ENCODE peak calls at places on chromosomes 11 and 22, in four cellular contexts. One of them, this sample, is unnamed.

GRCh38 chr11:14700593-14700992 is 57.0 kb downstream of the PDE3B start:
- DNase-seq in endothelial cell: no peak
- DNase-seq in activated CD4-positive, alpha-beta T cell treated with anti-CD3 and anti-CD28 coated beads, Interleukin-2, amount 50 U/mL, for 24 hours: no peak
- DNase-seq in GM06990: no peak
- DNase-seq in this sample: no peak

GRCh38 chr22:19178065-19178658 is 374 bp downstream of the SLC25A1 start:
- DNase-seq in endothelial cell: peak; percentile 48
- DNase-seq in activated CD4-positive, alpha-beta T cell treated with anti-CD3 and anti-CD28 coated beads, Interleukin-2, amount 50 U/mL, for 24 hours: peak; percentile 36
- DNase-seq in GM06990: peak; percentile 70
- DNase-seq in this sample: peak; percentile 55

GRCh38 chr22:50112151-50113118 is 22.6 kb downstream of the MOV10L1 start:
- DNase-seq in endothelial cell: peak; percentile 46
- DNase-seq in activated CD4-positive, alpha-beta T cell treated with anti-CD3 and anti-CD28 coated beads, Interleukin-2, amount 50 U/mL, for 24 hours: no peak
- DNase-seq in GM06990: no peak
- DNase-seq in this sample: no peak

GRCh38 chr11:15654397-15654915 is 539.7 kb downstream of the INSC start:
- DNase-seq in endothelial cell: no peak
- DNase-seq in activated CD4-positive, alpha-beta T cell treated with anti-CD3 and anti-CD28 coated beads, Interleukin-2, amount 50 U/mL, for 24 hours: no peak
- DNase-seq in GM06990: no peak
- DNase-seq in this sample: no peak

GRCh38 chr22:22032906-22033802 is 50.6 kb upstream of the TOP3B start:
- DNase-seq in endothelial cell: no peak
- DNase-seq in activated CD4-positive, alpha-beta T cell treated with anti-CD3 and anti-CD28 coated beads, Interleukin-2, amount 50 U/mL, for 24 hours: no peak
- DNase-seq in GM06990: no peak
- DNase-seq in this sample: no peak

GRCh38 chr11:12460441-12460840 is 83.1 kb downstream of the PARVA start:
- DNase-seq in endothelial cell: no peak
- DNase-seq in activated CD4-positive, alpha-beta T cell treated with anti-CD3 and anti-CD28 coated beads, Interleukin-2, amount 50 U/mL, for 24 hours: no peak
- DNase-seq in GM06990: no peak
- DNase-seq in this sample: no peak

GRCh38 chr11:29280452-29280851 is 736.4 kb downstream of the KCNA4 start:
- DNase-seq in endothelial cell: no peak
- DNase-seq in activated CD4-positive, alpha-beta T cell treated with anti-CD3 and anti-CD28 coated beads, Interleukin-2, amount 50 U/mL, for 24 hours: no peak
- DNase-seq in GM06990: no peak
- DNase-seq in this sample: no peak

GRCh38 chr11:94557391-94557790 is 9.8 kb upstream of the PIWIL4 start:
- DNase-seq in endothelial cell: no peak
- DNase-seq in activated CD4-positive, alpha-beta T cell treated with anti-CD3 and anti-CD28 coated beads, Interleukin-2, amount 50 U/mL, for 24 hours: no peak
- DNase-seq in GM06990: no peak
- DNase-seq in this sample: no peak

GRCh38 chr11:92322225-92322624 is 97.6 kb downstream of the FAT3 start:
- DNase-seq in endothelial cell: no peak
- DNase-seq in activated CD4-positive, alpha-beta T cell treated with anti-CD3 and anti-CD28 coated beads, Interleukin-2, amount 50 U/mL, for 24 hours: no peak
- DNase-seq in GM06990: no peak
- DNase-seq in this sample: no peak

GRCh38 chr22:22080270-22080669 is 97.7 kb upstream of the TOP3B start:
- DNase-seq in endothelial cell: no peak
- DNase-seq in activated CD4-positive, alpha-beta T cell treated with anti-CD3 and anti-CD28 coated beads, Interleukin-2, amount 50 U/mL, for 24 hours: no peak
- DNase-seq in GM06990: no peak
- DNase-seq in this sample: no peak

GRCh38 chr11:71420455-71421241 is 27.5 kb downstream of the DHCR7 start:
- DNase-seq in endothelial cell: peak; percentile 67
- DNase-seq in activated CD4-positive, alpha-beta T cell treated with anti-CD3 and anti-CD28 coated beads, Interleukin-2, amount 50 U/mL, for 24 hours: no peak
- DNase-seq in GM06990: peak; percentile 37
- DNase-seq in this sample: peak; percentile 37

GRCh38 chr22:21695432-21696085 is 29.7 kb downstream of the PPIL2 start:
- DNase-seq in endothelial cell: no peak
- DNase-seq in activated CD4-positive, alpha-beta T cell treated with anti-CD3 and anti-CD28 coated beads, Interleukin-2, amount 50 U/mL, for 24 hours: no peak
- DNase-seq in GM06990: no peak
- DNase-seq in this sample: no peak

GRCh38 chr22:48644108-48644507 is 1183.6 kb downstream of the BRD1 start:
- DNase-seq in endothelial cell: no peak
- DNase-seq in activated CD4-positive, alpha-beta T cell treated with anti-CD3 and anti-CD28 coated beads, Interleukin-2, amount 50 U/mL, for 24 hours: no peak
- DNase-seq in GM06990: no peak
- DNase-seq in this sample: no peak

GRCh38 chr22:35782504-35782903 is 64.8 kb downstream of the APOL5 start:
- DNase-seq in endothelial cell: no peak
- DNase-seq in activated CD4-positive, alpha-beta T cell treated with anti-CD3 and anti-CD28 coated beads, Interleukin-2, amount 50 U/mL, for 24 hours: no peak
- DNase-seq in GM06990: no peak
- DNase-seq in this sample: no peak

GRCh38 chr22:50473855-50474671 is 772 bp downstream of the SBF1 start:
- DNase-seq in endothelial cell: peak; percentile 48
- DNase-seq in activated CD4-positive, alpha-beta T cell treated with anti-CD3 and anti-CD28 coated beads, Interleukin-2, amount 50 U/mL, for 24 hours: no peak
- DNase-seq in GM06990: no peak
- DNase-seq in this sample: no peak

GRCh38 chr11:11334607-11335006 is 18.4 kb downstream of the CSNK2A3 start:
- DNase-seq in endothelial cell: no peak
- DNase-seq in activated CD4-positive, alpha-beta T cell treated with anti-CD3 and anti-CD28 coated beads, Interleukin-2, amount 50 U/mL, for 24 hours: no peak
- DNase-seq in GM06990: no peak
- DNase-seq in this sample: no peak

GRCh38 chr11:48007677-48008076 is 27.3 kb downstream of the PTPRJ start:
- DNase-seq in endothelial cell: no peak
- DNase-seq in activated CD4-positive, alpha-beta T cell treated with anti-CD3 and anti-CD28 coated beads, Interleukin-2, amount 50 U/mL, for 24 hours: no peak
- DNase-seq in GM06990: no peak
- DNase-seq in this sample: no peak

GRCh38 chr22:24938741-24939341 is 7.7 kb downstream of the LHFPL7 start:
- DNase-seq in endothelial cell: peak; percentile 51
- DNase-seq in activated CD4-positive, alpha-beta T cell treated with anti-CD3 and anti-CD28 coated beads, Interleukin-2, amount 50 U/mL, for 24 hours: no peak
- DNase-seq in GM06990: no peak
- DNase-seq in this sample: no peak

GRCh38 chr11:130211781-130212401 is 52.3 kb downstream of the ST14 start:
- DNase-seq in endothelial cell: peak; percentile 2
- DNase-seq in activated CD4-positive, alpha-beta T cell treated with anti-CD3 and anti-CD28 coated beads, Interleukin-2, amount 50 U/mL, for 24 hours: no peak
- DNase-seq in GM06990: no peak
- DNase-seq in this sample: no peak

GRCh38 chr11:69468911-69469885 is 12.3 kb upstream of the LINC01488 start:
- DNase-seq in endothelial cell: no peak
- DNase-seq in activated CD4-positive, alpha-beta T cell treated with anti-CD3 and anti-CD28 coated beads, Interleukin-2, amount 50 U/mL, for 24 hours: no peak
- DNase-seq in GM06990: no peak
- DNase-seq in this sample: no peak

GRCh38 chr22:45164217-45165123 is 745 bp downstream of the NUP50 start:
- DNase-seq in endothelial cell: peak; percentile 47
- DNase-seq in activated CD4-positive, alpha-beta T cell treated with anti-CD3 and anti-CD28 coated beads, Interleukin-2, amount 50 U/mL, for 24 hours: peak; percentile 21
- DNase-seq in GM06990: peak; percentile 51
- DNase-seq in this sample: peak; percentile 12

GRCh38 chr11:9047986-9048522 is 43.3 kb downstream of the SCUBE2 start:
- DNase-seq in endothelial cell: no peak
- DNase-seq in activated CD4-positive, alpha-beta T cell treated with anti-CD3 and anti-CD28 coated beads, Interleukin-2, amount 50 U/mL, for 24 hours: no peak
- DNase-seq in GM06990: no peak
- DNase-seq in this sample: no peak

GRCh38 chr11:17352925-17353227 is 1.3 kb downstream of the NCR3LG1 start:
- DNase-seq in endothelial cell: peak; percentile 11
- DNase-seq in activated CD4-positive, alpha-beta T cell treated with anti-CD3 and anti-CD28 coated beads, Interleukin-2, amount 50 U/mL, for 24 hours: no peak
- DNase-seq in GM06990: peak; percentile 33
- DNase-seq in this sample: no peak

GRCh38 chr11:37353192-37353591 is 755.2 kb upstream of the RAG2 start:
- DNase-seq in endothelial cell: no peak
- DNase-seq in activated CD4-positive, alpha-beta T cell treated with anti-CD3 and anti-CD28 coated beads, Interleukin-2, amount 50 U/mL, for 24 hours: no peak
- DNase-seq in GM06990: no peak
- DNase-seq in this sample: no peak

GRCh38 chr22:49983148-49984042 is 22.8 kb downstream of the PIM3 start:
- DNase-seq in endothelial cell: no peak
- DNase-seq in activated CD4-positive, alpha-beta T cell treated with anti-CD3 and anti-CD28 coated beads, Interleukin-2, amount 50 U/mL, for 24 hours: no peak
- DNase-seq in GM06990: no peak
- DNase-seq in this sample: no peak

GRCh38 chr11:110000045-110000502 is 93.1 kb upstream of the ZC3H12C start:
- DNase-seq in endothelial cell: no peak
- DNase-seq in activated CD4-positive, alpha-beta T cell treated with anti-CD3 and anti-CD28 coated beads, Interleukin-2, amount 50 U/mL, for 24 hours: no peak
- DNase-seq in GM06990: peak; percentile 68
- DNase-seq in this sample: no peak

GRCh38 chr11:29916040-29916439 is 100.8 kb downstream of the KCNA4 start:
- DNase-seq in endothelial cell: no peak
- DNase-seq in activated CD4-positive, alpha-beta T cell treated with anti-CD3 and anti-CD28 coated beads, Interleukin-2, amount 50 U/mL, for 24 hours: no peak
- DNase-seq in GM06990: no peak
- DNase-seq in this sample: no peak

GRCh38 chr22:50688448-50688847 is 15.8 kb downstream of the SHANK3 start:
- DNase-seq in endothelial cell: no peak
- DNase-seq in activated CD4-positive, alpha-beta T cell treated with anti-CD3 and anti-CD28 coated beads, Interleukin-2, amount 50 U/mL, for 24 hours: no peak
- DNase-seq in GM06990: no peak
- DNase-seq in this sample: no peak

GRCh38 chr11:798093-798713 is at the start of gene SLC25A22:
- DNase-seq in endothelial cell: peak; percentile 95
- DNase-seq in activated CD4-positive, alpha-beta T cell treated with anti-CD3 and anti-CD28 coated beads, Interleukin-2, amount 50 U/mL, for 24 hours: peak; percentile 74
- DNase-seq in GM06990: peak; percentile 89
- DNase-seq in this sample: peak; percentile 83

GRCh38 chr11:35305670-35306382 is 113.5 kb downstream of the SLC1A2 start:
- DNase-seq in endothelial cell: peak; percentile 57
- DNase-seq in activated CD4-positive, alpha-beta T cell treated with anti-CD3 and anti-CD28 coated beads, Interleukin-2, amount 50 U/mL, for 24 hours: no peak
- DNase-seq in GM06990: no peak
- DNase-seq in this sample: peak; percentile 33

GRCh38 chr11:126049159-126049558 is 13.5 kb downstream of the CDON start:
- DNase-seq in endothelial cell: no peak
- DNase-seq in activated CD4-positive, alpha-beta T cell treated with anti-CD3 and anti-CD28 coated beads, Interleukin-2, amount 50 U/mL, for 24 hours: no peak
- DNase-seq in GM06990: no peak
- DNase-seq in this sample: no peak

GRCh38 chr11:45423036-45423435 is 136.9 kb upstream of the SYT13 start:
- DNase-seq in endothelial cell: no peak
- DNase-seq in activated CD4-positive, alpha-beta T cell treated with anti-CD3 and anti-CD28 coated beads, Interleukin-2, amount 50 U/mL, for 24 hours: no peak
- DNase-seq in GM06990: no peak
- DNase-seq in this sample: no peak